ENCODE peak calls at places on chromosomes 6 and 20, in ten cellular contexts. O is occipital lobe; V is NCI-H2171 treated with DMSO at 0.1 percent for 48 hours; K is NCI-H345; Y is SJSA1; J is GM04504; B is activated naive CD4-positive, alpha-beta T cell treated with anti-CD3 and anti-CD28 coated beads, Interleukin-2, amount 10 ng/mL, durations not matched to agents 7 days and 5 days; H is foreskin fibroblast; R is left cardiac atrium; D is fibroblast of the conjunctiva. X is an unnamed sample.

GRCh38 chr6:56334937-56335336 is 87.6 kb upstream of the COL21A1 start:
- DNase-seq in O (no peak), H (peak), D (peak), B (no peak), Y (peak), V (no peak), J (peak), R (no peak), K (no peak), X (no peak)

GRCh38 chr6:26234421-26235239 is 130.4 kb upstream of the BTN3A2 start:
- DNase-seq in V (peak), H (peak), Y (peak), B (peak), R (peak), K (peak), J (no peak), D (peak), O (no peak), X (peak)

GRCh38 chr6:133778414-133778813 is 110.5 kb upstream of the TCF21 start:
- DNase-seq in Y (no peak), J (peak), V (no peak), O (no peak), H (peak), B (no peak), R (no peak), D (peak), K (no peak), X (peak)

GRCh38 chr6:19332806-19333460 is 504.2 kb upstream of the ID4 start:
- DNase-seq in H (no peak), R (no peak), J (no peak), K (no peak), O (no peak), V (no peak), Y (no peak), B (no peak), D (no peak), X (no peak)

GRCh38 chr6:35810831-35811698 is 5.9 kb downstream of the LHFPL5 start:
- DNase-seq in O (no peak), Y (no peak), V (peak), B (no peak), J (peak), K (no peak), H (peak), R (no peak), D (peak), X (no peak)

GRCh38 chr20:61991476-61991875 is 74.2 kb downstream of the TAF4 start:
- DNase-seq in B (no peak), J (no peak), H (peak), V (no peak), K (no peak), D (no peak), Y (no peak), R (no peak), O (no peak), X (no peak)

GRCh38 chr6:21987501-21987957 is 309.3 kb downstream of the PRL start:
- DNase-seq in K (no peak), O (no peak), J (peak), D (peak), B (peak), Y (peak), H (peak), R (peak), V (no peak), X (peak)

GRCh38 chr6:90080876-90081464 is 186.7 kb downstream of the GJA10 start:
- DNase-seq in K (no peak), J (no peak), V (no peak), R (no peak), H (no peak), D (no peak), B (peak), Y (no peak), O (no peak), X (no peak)

GRCh38 chr20:63917811-63918210 is 22.9 kb downstream of the DNAJC5 start:
- DNase-seq in B (no peak), Y (no peak), V (no peak), R (no peak), J (no peak), H (no peak), O (peak), D (no peak), K (no peak), X (no peak)

GRCh38 chr6:30219244-30219643 is 6.0 kb upstream of the TRIM26 start:
- DNase-seq in V (peak), H (no peak), J (no peak), O (peak), D (no peak), R (no peak), Y (peak), B (peak), K (peak), X (no peak)

GRCh38 chr6:130473886-130474285 is 108.1 kb downstream of the TMEM200A start:
- DNase-seq in J (peak), H (peak), B (no peak), R (no peak), O (no peak), V (no peak), K (no peak), D (no peak), Y (peak), X (no peak)

GRCh38 chr20:36770680-36771079 is 2.9 kb downstream of the DSN1 start:
- DNase-seq in O (no peak), J (no peak), R (no peak), H (no peak), D (no peak), K (no peak), B (no peak), Y (no peak), V (no peak), X (no peak)

GRCh38 chr6:33578588-33579011 is 1.5 kb downstream of the BAK1 start:
- DNase-seq in K (no peak), O (no peak), J (no peak), V (no peak), H (no peak), R (no peak), D (no peak), Y (no peak), B (peak), X (no peak)

GRCh38 chr6:37473364-37474095 is 26.2 kb downstream of the CCDC167 start:
- DNase-seq in B (no peak), Y (no peak), H (peak), R (peak), V (no peak), K (no peak), J (no peak), O (no peak), D (peak), X (no peak)

GRCh38 chr6:124294572-124294971 is 490.9 kb downstream of the NKAIN2 start:
- DNase-seq in D (peak), J (no peak), H (no peak), R (no peak), B (no peak), K (no peak), V (no peak), O (no peak), Y (no peak), X (peak)

X was measured in astrocyte of the cerebellum.